ENCODE peak calls at places on chromosomes 12 and 14, in four cellular contexts. P, T, V and R are unnamed samples.
A peak's percentile ranks its signal among the peaks of the same experiment; 100 is the strongest.

GRCh38 chr12:27996761-27997160 is 24.2 kb upstream of the PTHLH start:
- DNase-seq in P (no peak), T (no peak), V (no peak), R (no peak)

GRCh38 chr12:55619352-55620138 is 17.1 kb upstream of the OR10P1 start:
- DNase-seq in P (peak; percentile 84), T (peak; percentile 88), V (no peak), R (peak; percentile 76)

GRCh38 chr12:45235087-45236025 is 19.5 kb downstream of the ANO6 start:
- DNase-seq in P (no peak), T (no peak), V (no peak), R (peak; percentile 67)

GRCh38 chr12:23885396-23885795 is 64.1 kb downstream of the SOX5 start:
- DNase-seq in P (no peak), T (no peak), V (no peak), R (no peak)

GRCh38 chr14:92655372-92655771 is 93.1 kb downstream of the LGMN start:
- DNase-seq in P (no peak), T (no peak), V (no peak), R (no peak)

GRCh38 chr12:38269897-38270296 is 46.7 kb upstream of the ALG10B start:
- DNase-seq in P (no peak), T (no peak), V (no peak), R (no peak)

GRCh38 chr14:101124860-101125259 is 221.3 kb upstream of the RTL1 start:
- DNase-seq in P (no peak), T (no peak), V (no peak), R (no peak)

GRCh38 chr14:91416744-91417133 is 881 bp downstream of the CCDC88C start:
- DNase-seq in P (no peak), T (no peak), V (no peak), R (no peak)

GRCh38 chr14:49479432-49479831 is 106.7 kb downstream of the RPS29 start:
- DNase-seq in P (no peak), T (peak; percentile 98), V (no peak), R (no peak)

GRCh38 chr12:6341439-6342139 is at the start of gene TNFRSF1A:
- DNase-seq in P (peak; percentile 59), T (no peak), V (no peak), R (no peak)

GRCh38 chr12:74985986-74986319 is 223.7 kb downstream of the KCNC2 start:
- DNase-seq in P (no peak), T (no peak), V (no peak), R (no peak)

GRCh38 chr12:1576410-1577240 is 17.8 kb downstream of the FBXL14 start:
- DNase-seq in P (no peak), T (no peak), V (no peak), R (no peak)

GRCh38 chr14:72594099-72594901 is 299.6 kb downstream of the DPF3 start:
- DNase-seq in P (no peak), T (no peak), V (peak; percentile 9), R (no peak)

GRCh38 chr12:12017798-12018197 is 52.9 kb upstream of the BCL2L14 start:
- DNase-seq in P (no peak), T (no peak), V (no peak), R (no peak)
- TF ChIP-seq CTCF in P (peak; percentile 17), T (peak; percentile 31), V (no peak), R (no peak)

GRCh38 chr14:59595071-59595470 is 18.5 kb upstream of the CCDC175 start:
- DNase-seq in P (no peak), T (no peak), V (no peak), R (no peak)
- TF ChIP-seq CTCF in P (no peak), T (no peak), V (no peak), R (no peak)

DNA sequence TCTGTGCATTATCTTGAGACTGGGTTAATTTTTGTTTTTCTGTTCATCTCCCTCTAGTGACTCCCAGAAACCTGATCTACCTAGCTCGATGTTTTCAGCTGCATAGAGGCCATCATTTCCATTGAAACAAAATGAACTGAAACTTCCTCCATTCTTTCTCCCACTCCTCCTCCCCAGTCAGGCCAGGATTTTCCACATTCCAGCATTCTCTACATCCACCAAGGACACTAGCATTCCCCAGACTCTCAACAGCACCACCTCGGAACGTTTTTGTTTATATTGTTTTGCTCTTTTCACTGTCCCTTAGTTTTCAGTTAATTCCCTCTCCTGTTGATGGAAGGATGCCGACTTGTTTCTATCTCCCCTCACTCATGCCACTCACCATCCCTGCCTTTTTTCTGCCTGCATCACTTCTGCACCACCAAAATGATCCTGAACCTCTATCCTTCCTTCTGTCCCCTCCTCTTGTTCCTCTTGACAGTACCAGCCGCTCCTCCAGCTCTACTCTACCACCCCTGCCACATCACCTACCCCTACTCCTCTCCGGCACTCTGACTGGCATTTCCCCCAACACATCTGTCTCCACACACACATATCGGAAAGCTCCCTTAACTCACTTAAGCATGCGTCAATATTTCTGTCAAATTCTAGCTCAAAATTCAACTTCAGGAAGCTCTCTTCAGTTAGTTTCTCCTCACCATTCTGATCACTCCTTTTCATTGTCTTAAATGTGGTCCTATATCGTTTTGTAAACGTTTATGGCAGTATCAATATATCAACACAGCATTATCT is 13.2 kb downstream of the OR6S1 start:
- DNase-seq in P (no peak), T (no peak), V (no peak), R (no peak)
- TF ChIP-seq CTCF in P (no peak), T (no peak), V (no peak), R (no peak)

GRCh38 chr14:68925373-68925772 is 53.7 kb downstream of the ACTN1 start:
- DNase-seq in P (no peak), T (no peak), V (no peak), R (no peak)

GRCh38 chr14:68927089-68927488 is 52.0 kb downstream of the ACTN1 start:
- DNase-seq in P (no peak), T (no peak), V (no peak), R (no peak)

GRCh38 chr14:68927956-68928675 is 51.0 kb downstream of the ACTN1 start:
- DNase-seq in P (no peak), T (no peak), V (no peak), R (no peak)

GRCh38 chr14:68924392-68925158 is 54.5 kb downstream of the ACTN1 start:
- DNase-seq in P (no peak), T (no peak), V (no peak), R (no peak)

DNA sequence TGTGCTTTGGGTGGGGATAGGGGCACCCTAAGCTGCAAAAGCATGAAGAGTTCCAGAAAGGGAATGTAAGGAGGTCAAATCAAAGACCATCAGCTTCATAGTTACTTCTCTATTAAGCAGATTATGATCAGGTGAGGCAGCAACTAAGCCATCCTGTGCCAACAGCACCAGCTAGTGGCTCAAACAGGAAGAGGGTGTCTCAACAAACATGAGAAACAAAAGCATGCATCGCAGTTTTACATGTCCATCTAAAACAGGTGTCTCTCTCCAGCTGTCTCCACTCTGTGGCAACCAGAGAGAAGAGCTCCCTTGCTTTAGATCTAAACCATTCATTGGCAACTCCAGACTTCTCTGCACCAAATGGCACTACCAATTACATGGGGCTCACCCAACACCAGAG is 52.9 kb downstream of the ACTN1 start:
- DNase-seq in P (no peak), T (no peak), V (no peak), R (no peak)
- TF ChIP-seq CTCF in P (peak; percentile 55), T (no peak), V (peak; percentile 21), R (peak; percentile 30)

GRCh38 chr12:13282861-13283260 is 86.3 kb downstream of the EMP1 start:
- DNase-seq in P (no peak), T (no peak), V (no peak), R (no peak)
- TF ChIP-seq CTCF in P (no peak), T (no peak), V (no peak), R (no peak)

DNA sequence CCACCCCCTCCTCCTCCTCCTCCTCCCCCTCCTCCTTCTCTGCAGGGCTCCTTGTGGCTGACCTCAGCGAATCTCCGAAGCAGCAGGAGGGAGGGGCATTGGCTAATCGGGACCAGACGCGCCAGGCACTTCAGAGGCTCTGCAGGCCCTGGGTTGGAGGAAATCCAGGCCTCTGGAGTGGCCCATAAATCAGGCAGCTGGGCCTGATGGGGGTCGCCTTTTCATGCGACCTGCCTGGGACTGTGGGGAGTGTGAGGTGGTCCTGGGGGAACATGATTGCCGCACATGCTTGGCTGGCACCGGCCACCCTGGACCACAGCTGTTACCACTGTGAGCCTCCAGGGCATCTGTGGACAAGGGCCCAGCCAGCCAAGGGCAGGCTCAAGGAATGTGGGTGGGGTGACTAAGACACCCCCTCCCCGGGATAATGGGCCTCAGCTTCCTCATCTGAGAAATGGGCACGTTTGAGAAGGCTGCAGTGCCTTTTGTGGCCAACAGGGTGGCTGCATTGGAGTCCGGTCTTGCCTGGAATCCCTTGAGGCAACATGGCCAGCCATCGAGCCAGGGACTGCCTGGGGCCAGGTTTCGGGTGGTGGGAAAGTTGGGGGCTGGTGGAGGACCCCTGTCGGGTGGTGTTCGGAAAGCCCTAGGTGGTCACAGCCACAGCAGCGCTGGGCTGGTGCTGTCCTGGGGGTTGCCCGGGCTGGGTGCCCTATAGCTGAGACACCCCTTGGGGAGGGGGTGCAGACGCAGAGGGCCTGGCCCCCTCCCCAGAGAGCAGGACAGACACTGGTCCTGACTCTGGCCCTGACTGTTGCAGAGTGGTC is 12.0 kb downstream of the KIF26A start:
- DNase-seq in P (no peak), T (no peak), V (no peak), R (peak; percentile 23)
- TF ChIP-seq CTCF in P (peak; percentile 14), T (no peak), V (no peak), R (peak; percentile 8)

GRCh38 chr14:43539210-43539609 is 967.9 kb downstream of the FSCB start:
- DNase-seq in P (no peak), T (peak; percentile 26), V (no peak), R (no peak)
- TF ChIP-seq CTCF in P (peak; percentile 59), T (peak; percentile 61), V (no peak), R (no peak)